ENCODE peak calls at places on chromosomes 12 and 14, in eight cellular contexts. I is midbrain; O is NCI-H1694 treated with DMSO at 0.1 percent for 48 hours; K is activated CD4-positive, alpha-beta T cell treated with anti-CD3 and anti-CD28 coated beads for 24 hours; N is lower leg skin; G is coronary artery; L is stimulated activated CD8-positive, alpha-beta memory T cell treated with anti-CD3 and anti-CD28 coated beads, Interleukin-15, amount 100 ng/mL, for 24 hours; R is HS-27A. D is an unnamed sample.

GRCh38 chr12:72102150-72102549 is 163.5 kb downstream of the TPH2 start:
- DNase-seq in K (no peak), G (no peak), I (no peak), O (no peak), L (no peak), R (no peak), N (no peak), D (no peak)

GRCh38 chr12:6333566-6333965 is 8.3 kb downstream of the TNFRSF1A start:
- DNase-seq in K (no peak), O (no peak), G (no peak), R (no peak), N (no peak), I (no peak), L (no peak), D (no peak)

GRCh38 chr12:103665971-103666370 is 78.9 kb downstream of the STAB2 start:
- DNase-seq in L (no peak), O (no peak), K (no peak), I (no peak), G (no peak), N (no peak), R (no peak), D (no peak)

GRCh38 chr12:29153231-29153630 is 4.2 kb downstream of the FAR2 start:
- DNase-seq in I (no peak), R (no peak), L (no peak), O (peak; percentile 78), N (no peak), K (no peak), G (no peak), D (no peak)

GRCh38 chr14:77843155-77843554 is 43.2 kb downstream of the ADCK1 start:
- DNase-seq in L (no peak), O (no peak), G (no peak), K (no peak), R (no peak), I (no peak), N (no peak), D (no peak)

GRCh38 chr12:31015215-31015614 is 58.4 kb upstream of the DDX11 start:
- DNase-seq in K (no peak), O (no peak), N (peak; percentile 45), G (no peak), L (no peak), I (no peak), R (no peak), D (no peak)

GRCh38 chr12:119556830-119557229 is 36.7 kb upstream of the TMEM233 start:
- DNase-seq in N (no peak), G (no peak), L (no peak), R (no peak), K (no peak), I (no peak), O (no peak), D (no peak)

GRCh38 chr12:65881348-65881961 is 57.2 kb downstream of the HMGA2 start:
- DNase-seq in L (no peak), O (no peak), N (no peak), R (no peak), G (peak; percentile 78), K (no peak), I (no peak), D (no peak)

GRCh38 chr12:2582631-2583616 is 211.8 kb upstream of the FKBP4 start:
- DNase-seq in I (peak; percentile 22), R (peak; percentile 7), N (peak; percentile 90), G (no peak), K (peak; percentile 26), O (peak; percentile 37), L (peak; percentile 50), D (no peak)

GRCh38 chr14:53946404-53947400 is 9.9 kb downstream of the BMP4 start:
- DNase-seq in I (no peak), K (no peak), R (no peak), N (no peak), L (no peak), G (no peak), O (no peak), D (no peak)

GRCh38 chr14:100648474-100649172 is 61.4 kb upstream of the BEGAIN start:
- DNase-seq in N (no peak), G (no peak), R (no peak), L (no peak), K (no peak), I (no peak), O (no peak), D (no peak)

GRCh38 chr12:31204995-31205582 is 120.9 kb downstream of the SINHCAF start:
- DNase-seq in K (no peak), R (no peak), G (no peak), I (no peak), N (no peak), O (no peak), L (no peak), D (no peak)

GRCh38 chr12:125288931-125289928 is 224.0 kb downstream of the AACS start:
- DNase-seq in G (no peak), N (peak; percentile 59), R (no peak), K (no peak), L (no peak), I (no peak), O (no peak), D (no peak)

GRCh38 chr12:43937947-43938346 is 102.1 kb downstream of the TMEM117 start:
- DNase-seq in I (no peak), R (no peak), G (no peak), N (no peak), L (no peak), O (no peak), K (no peak), D (no peak)

GRCh38 chr12:70948976-70949336 is 28.4 kb upstream of the PTPRR start:
- DNase-seq in I (no peak), N (no peak), R (no peak), L (no peak), O (no peak), G (no peak), K (no peak), D (no peak)

GRCh38 chr12:95574799-95575452 is 23.6 kb upstream of the USP44 start:
- DNase-seq in O (no peak), N (no peak), R (peak; percentile 31), G (no peak), L (no peak), I (peak; percentile 42), K (no peak), D (no peak)

GRCh38 chr12:7486512-7486911 is 17.1 kb downstream of the CD163 start:
- DNase-seq in L (no peak), R (no peak), I (no peak), O (peak; percentile 26), K (no peak), N (no peak), G (no peak), D (no peak)

GRCh38 chr12:93202688-93203087 is 175.0 kb upstream of the NUDT4 start:
- DNase-seq in N (no peak), G (no peak), I (no peak), L (no peak), R (no peak), O (no peak), K (no peak), D (no peak)

GRCh38 chr12:130456375-130457199 is 118.9 kb downstream of the PIWIL1 start:
- DNase-seq in K (no peak), R (no peak), O (peak; percentile 6), L (no peak), N (no peak), I (peak; percentile 4), G (no peak), D (no peak)

GRCh38 chr14:104375551-104376201 is 203.9 kb upstream of the C14orf180 start:
- DNase-seq in G (no peak), L (no peak), K (no peak), I (no peak), R (no peak), N (no peak), O (no peak), D (no peak)

GRCh38 chr14:68823434-68824206 is 30.8 kb upstream of the ZFP36L1 start:
- DNase-seq in K (no peak), I (no peak), O (no peak), L (no peak), N (no peak), G (no peak), R (no peak), D (no peak)

GRCh38 chr12:67681145-67681778 is 32.7 kb downstream of the DYRK2 start:
- DNase-seq in I (no peak), G (no peak), O (no peak), L (no peak), K (no peak), N (no peak), R (peak; percentile 77), D (no peak)

GRCh38 chr12:104896146-104896545 is 61.9 kb downstream of the SLC41A2 start:
- DNase-seq in G (no peak), I (no peak), N (no peak), K (no peak), L (no peak), R (no peak), O (no peak), D (no peak)

GRCh38 chr12:94208433-94208921 is 60.1 kb downstream of the PLXNC1 start:
- DNase-seq in N (no peak), R (no peak), L (peak; percentile 6), K (peak; percentile 11), G (no peak), I (no peak), O (no peak), D (no peak)

GRCh38 chr14:85317491-85318021 is 212.4 kb upstream of the FLRT2 start:
- DNase-seq in G (no peak), K (no peak), L (no peak), N (no peak), R (peak; percentile 27), O (no peak), I (no peak), D (no peak)

GRCh38 chr12:87280893-87281292 is 748.3 kb downstream of the C12orf50 start:
- DNase-seq in R (no peak), N (no peak), I (no peak), O (no peak), G (no peak), L (no peak), K (no peak), D (no peak)

GRCh38 chr12:58285551-58285950 is 344.2 kb downstream of the ATP23 start:
- DNase-seq in R (no peak), K (no peak), L (no peak), N (no peak), G (no peak), O (peak; percentile 17), I (no peak), D (no peak)

GRCh38 chr14:71764701-71765347 is 167.4 kb upstream of the RGS6 start:
- DNase-seq in K (no peak), O (no peak), I (no peak), L (no peak), G (no peak), R (no peak), N (no peak), D (no peak)

GRCh38 chr12:34605510-34605887 is 583.2 kb downstream of the ALG10 start:
- DNase-seq in N (no peak), L (no peak), G (no peak), K (no peak), R (no peak), I (no peak), O (no peak), D (no peak)